ENCODE peak calls at places on chromosome 19, in five cellular contexts. K, I, Q, B and Y are unnamed samples.

GRCh38 chr19:42282036-42282762 is 13.1 kb downstream of the CIC start:
- DNase-seq in Q (no peak), B (no peak), K (no peak), I (no peak), Y (peak)

GRCh38 chr19:43690890-43691289 is 20.9 kb upstream of the PLAUR start:
- DNase-seq in K (no peak), B (no peak), I (no peak), Q (no peak), Y (no peak)

GRCh38 chr19:31139871-31140505 is 209.2 kb downstream of the TSHZ3 start:
- DNase-seq in I (no peak), Q (no peak), K (no peak), B (no peak), Y (no peak)

GRCh38 chr19:40366697-40367561 is 18.4 kb downstream of the PLD3 start:
- DNase-seq in K (no peak), I (no peak), Q (no peak), B (no peak), Y (no peak)

GRCh38 chr19:50669319-50670101 is 20.3 kb downstream of the C19orf81 start:
- DNase-seq in B (peak), Q (no peak), K (peak), I (peak), Y (peak)

GRCh38 chr19:8208119-8208709 is 956 bp upstream of the CERS4 start:
- DNase-seq in Q (no peak), I (no peak), K (no peak), B (no peak), Y (no peak)

GRCh38 chr19:7349961-7350711 is 1.4 kb downstream of the ARHGEF18 start:
- DNase-seq in K (peak), I (peak), B (no peak), Q (no peak), Y (no peak)

GRCh38 chr19:4700573-4700970 is 23.1 kb downstream of the DPP9 start:
- DNase-seq in B (no peak), K (no peak), I (no peak), Q (no peak), Y (no peak)

GRCh38 chr19:45470147-45471081 is 2.6 kb downstream of the FOSB start:
- DNase-seq in I (no peak), Q (no peak), K (peak), B (no peak), Y (no peak)

GRCh38 chr19:21322528-21322927 is 6.7 kb downstream of the ZNF708 start:
- DNase-seq in K (no peak), Q (no peak), B (no peak), I (no peak), Y (no peak)

GRCh38 chr19:794989-795658 is 2.1 kb upstream of the PTBP1 start:
- DNase-seq in Q (no peak), B (no peak), I (no peak), K (no peak), Y (no peak)

GRCh38 chr19:6239871-6240676 is 39.7 kb downstream of the MLLT1 start:
- DNase-seq in K (no peak), B (no peak), Q (no peak), I (no peak), Y (no peak)